ENCODE peak calls at places on chromosomes 5 and 9, in eight cellular contexts. M is keratinocyte, D is DND-41, N is SK-N-SH, L is H9, T is HCT116, H is OCI-LY7, A is H1. W is an unnamed sample.

GRCh38 chr9:2015581-2016410 is 649 bp downstream of the SMARCA2 start:
- DNase-seq in N (peak; percentile 71), H (peak; percentile 54), T (no peak), D (peak; percentile 47), M (no peak), L (peak; percentile 59), A (peak; percentile 79), W (peak; percentile 10)

GRCh38 chr9:37037744-37038640 is 3.9 kb upstream of the PAX5 start:
- DNase-seq in H (peak; percentile 49), M (no peak), T (no peak), D (no peak), N (peak; percentile 65), A (peak; percentile 83), L (peak; percentile 71), W (no peak)

GRCh38 chr9:38761999-38762398 is 42.1 kb upstream of the FAM240B start:
- DNase-seq in N (peak; percentile 75), H (no peak), L (no peak), A (no peak), T (no peak), M (no peak), D (no peak), W (no peak)

GRCh38 chr5:113663879-113664278 is 150.4 kb downstream of the YTHDC2 start:
- DNase-seq in A (peak; percentile 82), L (peak; percentile 78), H (peak; percentile 37), N (peak; percentile 15), T (peak; percentile 51), D (peak; percentile 37), M (no peak), W (peak; percentile 69)

GRCh38 chr5:181044662-181045305 is 4.7 kb downstream of the BTNL9 start:
- DNase-seq in L (no peak), M (no peak), N (no peak), D (no peak), A (no peak), H (peak; percentile 66), T (no peak), W (no peak)

GRCh38 chr5:115977988-115978387 is 15.7 kb downstream of the LVRN start:
- DNase-seq in T (no peak), D (no peak), A (no peak), H (no peak), M (no peak), N (no peak), L (no peak), W (peak; percentile 53)

GRCh38 chr5:111278824-111279504 is 54.8 kb downstream of the CAMK4 start:
- DNase-seq in T (peak; percentile 42), A (peak; percentile 94), L (peak; percentile 79), D (peak; percentile 72), H (peak; percentile 59), M (no peak), N (peak; percentile 42), W (peak; percentile 65)

GRCh38 chr9:8823131-8823895 is 1023.7 kb upstream of the DMAC1 start:
- DNase-seq in A (no peak), M (no peak), D (no peak), L (no peak), N (no peak), T (no peak), H (no peak), W (no peak)

GRCh38 chr5:58886315-58887207 is 303.7 kb downstream of the RAB3C start:
- DNase-seq in M (peak; percentile 50), D (peak; percentile 53), N (peak; percentile 72), A (peak; percentile 77), H (peak; percentile 57), T (peak; percentile 28), L (peak; percentile 86), W (peak; percentile 60)

GRCh38 chr5:117138523-117138922 is 563.9 kb upstream of the SEMA6A start:
- DNase-seq in D (no peak), T (no peak), H (no peak), A (no peak), L (no peak), N (no peak), M (no peak), W (no peak)

GRCh38 chr5:123012321-123012720 is 24.2 kb downstream of the PPIC start:
- DNase-seq in N (no peak), T (no peak), H (no peak), A (no peak), L (no peak), M (no peak), D (no peak), W (no peak)

GRCh38 chr9:16406536-16407225 is 463.8 kb downstream of the BNC2 start:
- DNase-seq in A (no peak), D (no peak), H (no peak), T (no peak), L (no peak), N (no peak), M (no peak), W (no peak)

GRCh38 chr9:126459126-126459525 is 132.5 kb downstream of the MVB12B start:
- DNase-seq in L (no peak), A (no peak), N (no peak), H (no peak), D (no peak), M (no peak), T (no peak), W (no peak)

GRCh38 chr9:126956929-126957686 is 42.5 kb downstream of the RALGPS1 start:
- DNase-seq in N (no peak), M (peak; percentile 44), A (peak; percentile 45), L (no peak), D (no peak), H (no peak), T (peak; percentile 35), W (peak; percentile 57)

GRCh38 chr9:111700776-111701175 is 39.4 kb downstream of the GNG10 start:
- DNase-seq in D (no peak), A (no peak), T (no peak), M (no peak), L (no peak), N (no peak), H (no peak), W (peak; percentile 3)

GRCh38 chr5:179275941-179276837 is 69.1 kb downstream of the ADAMTS2 start:
- DNase-seq in M (no peak), T (no peak), D (no peak), A (no peak), N (no peak), H (no peak), L (no peak), W (no peak)

GRCh38 chr9:81871695-81872094 is 56.5 kb upstream of the SPATA31D4 start:
- DNase-seq in T (no peak), M (no peak), L (no peak), H (no peak), A (no peak), N (no peak), D (no peak), W (peak; percentile 58)

GRCh38 chr5:38506302-38506701 is 50.1 kb downstream of the LIFR start:
- DNase-seq in A (no peak), D (no peak), N (no peak), M (no peak), H (no peak), T (no peak), L (no peak), W (no peak)

GRCh38 chr5:146588331-146588730 is 72.3 kb upstream of the GPR151 start:
- DNase-seq in A (no peak), M (no peak), N (no peak), T (no peak), L (no peak), D (no peak), H (no peak), W (peak; percentile 67)

GRCh38 chr5:157322581-157322980 is 56.7 kb downstream of the CYFIP2 start:
- DNase-seq in M (no peak), T (no peak), D (no peak), A (no peak), H (no peak), N (no peak), L (no peak), W (no peak)

GRCh38 chr5:157326440-157327023 is 60.6 kb downstream of the CYFIP2 start:
- DNase-seq in D (no peak), L (no peak), N (no peak), A (no peak), T (no peak), M (no peak), H (no peak), W (no peak)

GRCh38 chr5:157327771-157328170 is 61.8 kb downstream of the CYFIP2 start:
- DNase-seq in L (no peak), N (no peak), A (no peak), T (no peak), H (no peak), M (no peak), D (no peak), W (peak; percentile 8)

GRCh38 chr5:157323107-157323706 is 57.3 kb downstream of the CYFIP2 start:
- DNase-seq in M (no peak), T (no peak), H (no peak), L (peak; percentile 54), D (peak; percentile 26), N (peak; percentile 45), A (peak; percentile 85), W (no peak)

GRCh38 chr5:157324237-157324636 is 58.3 kb downstream of the CYFIP2 start:
- DNase-seq in L (peak; percentile 49), D (peak; percentile 30), N (no peak), H (no peak), A (peak; percentile 77), T (no peak), M (no peak), W (no peak)
- TF ChIP-seq CTCF in L (peak; percentile 80), D (peak; percentile 64), N (peak; percentile 50), H (peak; percentile 71), A (peak; percentile 79), T (peak; percentile 75), M (peak; percentile 51), W (peak; percentile 66)

DNA sequence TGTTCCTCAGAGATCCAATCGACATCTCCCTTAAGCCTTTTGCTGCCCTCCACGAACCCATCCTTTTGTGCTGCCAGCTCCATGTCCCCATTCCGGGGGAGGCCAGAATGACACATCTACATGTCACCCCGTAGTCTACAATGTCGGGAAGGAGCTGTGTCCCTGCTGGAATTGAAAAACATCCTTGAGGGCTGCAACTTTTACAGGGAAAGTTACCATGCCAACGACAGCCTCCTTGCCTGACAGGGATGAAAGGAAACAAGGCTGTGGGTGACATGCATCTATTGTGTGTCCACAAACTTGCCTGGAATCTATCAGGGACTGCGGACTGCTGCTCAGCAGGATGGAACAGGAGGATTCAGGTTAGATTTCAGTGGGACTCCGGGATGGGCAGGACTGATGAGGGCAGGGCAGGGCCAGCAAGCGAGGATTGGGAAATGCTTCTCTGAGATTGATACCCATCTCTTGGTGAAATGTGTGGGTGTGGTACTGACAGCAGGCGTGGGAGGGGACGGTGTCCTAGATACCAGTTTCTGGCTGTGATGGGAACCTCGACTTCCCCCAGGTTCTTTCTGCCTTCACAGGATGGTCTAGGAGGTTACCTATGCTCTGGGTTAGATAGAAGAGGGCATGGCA is 25.5 kb downstream of the EGR1 start:
- DNase-seq in L (no peak), H (no peak), N (no peak), A (no peak), M (no peak), D (no peak), T (no peak), W (no peak)
- H3K4me2 ChIP-seq in L (peak overlapping the region; percentile 52), H (no peak overlapping the region), N (no peak overlapping the region), A (peak overlapping the region; percentile 84), M (peak overlapping the region; percentile 29), D (peak overlapping the region; percentile 78), T (peak overlapping the region; percentile 77), W (no peak overlapping the region)

GRCh38 chr9:128568470-128569083 is 16.2 kb downstream of the SPTAN1 start:
- DNase-seq in L (no peak), A (no peak), T (no peak), H (no peak), D (no peak), M (no peak), N (no peak), W (no peak)
- H3K79me2 ChIP-seq in L (no peaks in the 10 kb centered on the region), A (no peaks in the 10 kb centered on the region), T (peaks cover 27% of the 10 kb centered on the region), H (peaks cover 4% of the 10 kb centered on the region), D (peaks cover 17% of the 10 kb centered on the region), M (peaks cover 28% of the 10 kb centered on the region), N (peaks cover 84% of the 10 kb centered on the region), W (peaks cover 25% of the 10 kb centered on the region)

GRCh38 chr5:150045512-150045911 is 40.8 kb downstream of the CSF1R start:
- DNase-seq in H (no peak), N (no peak), T (no peak), D (no peak), L (no peak), M (no peak), A (no peak), W (no peak)
- TF ChIP-seq CTCF in H (peak; percentile 41), N (peak; percentile 26), T (peak; percentile 40), D (peak; percentile 18), L (peak; percentile 56), M (peak; percentile 22), A (peak; percentile 47), W (peak; percentile 67)